ENCODE peak calls at places on chromosomes 5 and 9, in six cellular contexts. R is GM06990, P is cardiac muscle cell, B is stomach, G is tibial artery, X is psoas muscle. H is an unnamed sample. For H3K27me3, the result is how much of the 10 kb centered on the place peaks cover.

GRCh38 chr9:126989847-126990821 is 75.6 kb downstream of the RALGPS1 start:
- DNase-seq in R (no peak), P (peak), B (no peak), G (peak), X (peak), H (no peak)

GRCh38 chr9:128636024-128636390 is 20.6 kb downstream of the DYNC2I2 start:
- DNase-seq in R (no peak), P (peak), B (peak), G (peak), X (peak), H (no peak)

GRCh38 chr5:141889282-141889871 is 11.2 kb upstream of the PCDH1 start:
- DNase-seq in R (no peak), P (peak), B (no peak), G (no peak), X (no peak), H (no peak)

GRCh38 chr9:16811987-16812685 is 58.3 kb downstream of the BNC2 start:
- DNase-seq in R (no peak), P (no peak), B (no peak), G (no peak), X (no peak), H (no peak)

GRCh38 chr5:54792611-54793404 is 192.6 kb downstream of the ESM1 start:
- DNase-seq in R (no peak), P (peak), B (peak), G (no peak), X (no peak), H (peak)

GRCh38 chr5:132859889-132860437 is 6.3 kb downstream of the GDF9 start:
- DNase-seq in R (no peak), P (no peak), B (no peak), G (no peak), X (no peak), H (peak)

GRCh38 chr5:135303582-135304173 is 95.4 kb downstream of the MACROH2A1 start:
- DNase-seq in R (no peak), P (no peak), B (no peak), G (no peak), X (no peak), H (no peak)

GRCh38 chr5:73417307-73418035 is 31.1 kb downstream of the FOXD1 start:
- DNase-seq in R (no peak), P (no peak), B (no peak), G (no peak), X (peak), H (no peak)

GRCh38 chr5:102453716-102454115 is 45.1 kb downstream of the SLCO6A1 start:
- DNase-seq in R (no peak), P (peak), B (no peak), G (no peak), X (no peak), H (no peak)

GRCh38 chr5:178058321-178059012 is 54.9 kb upstream of the N4BP3 start:
- DNase-seq in R (no peak), P (no peak), B (no peak), G (no peak), X (peak), H (no peak)

GRCh38 chr9:83327323-83327722 is 210.9 kb downstream of the FRMD3 start:
- DNase-seq in R (no peak), P (peak), B (no peak), G (no peak), X (no peak), H (no peak)

GRCh38 chr5:103035701-103036100 is 84.2 kb downstream of the GIN1 start:
- DNase-seq in R (no peak), P (no peak), B (no peak), G (no peak), X (no peak), H (no peak)

GRCh38 chr5:6556089-6556801 is 76.6 kb downstream of the NSUN2 start:
- DNase-seq in R (no peak), P (no peak), B (no peak), G (no peak), X (no peak), H (no peak)

GRCh38 chr5:89303033-89303480 is 420.1 kb upstream of the MEF2C start:
- DNase-seq in R (peak), P (no peak), B (no peak), G (no peak), X (no peak), H (no peak)

GRCh38 chr9:86821011-86821845 is 126.1 kb downstream of the GAS1 start:
- DNase-seq in R (no peak), P (no peak), B (no peak), G (no peak), X (no peak), H (peak)

GRCh38 chr5:138179277-138179857 is 455 bp downstream of the KIF20A start:
- DNase-seq in R (peak), P (no peak), B (no peak), G (no peak), X (no peak), H (peak)

GRCh38 chr9:126515001-126515872 is 98.5 kb upstream of the LMX1B start:
- DNase-seq in R (no peak), P (no peak), B (no peak), G (peak), X (no peak), H (no peak)

GRCh38 chr5:79703381-79703645 is 13.7 kb downstream of the CMYA5 start:
- DNase-seq in R (no peak), P (no peak), B (no peak), G (no peak), X (no peak), H (no peak)

GRCh38 chr9:22307013-22307711 is 139.5 kb upstream of the DMRTA1 start:
- DNase-seq in R (no peak), P (peak), B (peak), G (no peak), X (no peak), H (peak)

GRCh38 chr5:43038523-43038989 is 1.6 kb downstream of the ANXA2R start:
- DNase-seq in R (peak), P (no peak), B (no peak), G (no peak), X (no peak), H (no peak)

GRCh38 chr5:52727568-52727967 is 60.1 kb upstream of the ITGA1 start:
- DNase-seq in R (no peak), P (peak), B (peak), G (no peak), X (peak), H (peak)

GRCh38 chr5:154713615-154714125 is 41.5 kb upstream of the LARP1 start:
- DNase-seq in R (no peak), P (no peak), B (no peak), G (no peak), X (no peak), H (no peak)

GRCh38 chr5:132418876-132419275 is 49.4 kb downstream of the SLC22A5 start:
- DNase-seq in R (no peak), P (no peak), B (no peak), G (no peak), X (no peak), H (peak)

DNA sequence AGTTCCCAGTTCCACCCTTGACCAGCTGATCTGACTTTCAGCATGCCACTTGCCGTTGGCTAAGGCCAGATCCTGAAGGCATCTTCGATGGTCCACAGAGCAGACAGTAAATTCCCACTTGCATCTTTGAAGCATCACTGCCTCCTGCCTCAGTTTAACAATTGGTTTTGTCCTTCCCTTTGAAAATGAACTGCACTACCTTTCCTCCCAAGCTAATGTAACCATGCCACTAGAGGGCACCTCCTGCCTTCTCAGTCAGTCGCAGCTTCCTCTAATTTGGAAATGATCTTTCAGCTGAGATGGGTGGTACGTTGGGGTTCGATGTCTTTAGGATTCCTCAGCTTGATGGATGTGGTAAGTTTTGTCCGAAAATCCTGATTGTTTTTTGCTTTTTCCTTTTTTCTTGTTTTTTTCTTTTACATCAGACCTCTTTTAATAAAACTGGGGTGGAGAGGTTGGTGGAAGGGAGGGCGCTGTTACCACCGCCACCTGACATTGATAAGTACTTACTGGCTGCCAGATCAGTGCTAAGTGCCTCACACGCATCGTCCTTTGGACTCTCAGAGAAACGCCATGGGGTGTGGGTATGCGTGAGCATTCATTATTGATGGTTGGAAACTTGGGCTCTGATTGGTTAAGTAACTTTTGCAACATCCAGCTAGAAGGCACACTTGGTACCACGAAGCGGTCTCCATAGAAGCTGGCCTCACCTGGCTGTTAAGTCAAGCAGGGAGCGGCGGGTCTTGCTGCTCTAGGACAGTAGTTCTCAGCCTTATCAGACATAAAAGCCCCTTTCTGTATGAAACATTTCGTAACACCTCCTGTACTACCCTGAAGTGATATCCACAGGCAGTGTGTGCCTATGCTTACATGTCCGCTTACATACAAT is 16.9 kb downstream of the PTTG1 start:
- DNase-seq in R (no peak), P (peak), B (peak), G (no peak), X (no peak), H (peak)
- H3K27me3 ChIP-seq in R (under half), P (under half), B (under half), G (under half), X (under half), H (under half)

GRCh38 chr5:38462972-38463633 is 93.3 kb downstream of the LIFR start:
- DNase-seq in R (no peak), P (no peak), B (no peak), G (no peak), X (no peak), H (peak)
- H3K4me3 ChIP-seq in R (no peak), P (no peak), B (no peak), G (no peak), X (no peak), H (no peak)

GRCh38 chr5:172541119-172541763 is 86.9 kb upstream of the SH3PXD2B start:
- DNase-seq in R (no peak), P (no peak), B (no peak), G (peak), X (no peak), H (no peak)

GRCh38 chr5:172543484-172544298 is 89.4 kb upstream of the SH3PXD2B start:
- DNase-seq in R (no peak), P (no peak), B (no peak), G (peak), X (no peak), H (no peak)

GRCh38 chr5:172544371-172545120 is 90.2 kb upstream of the SH3PXD2B start:
- DNase-seq in R (no peak), P (no peak), B (no peak), G (peak), X (no peak), H (no peak)

GRCh38 chr5:172541764-172542120 is 87.4 kb upstream of the SH3PXD2B start:
- DNase-seq in R (no peak), P (no peak), B (no peak), G (peak), X (no peak), H (no peak)

DNA sequence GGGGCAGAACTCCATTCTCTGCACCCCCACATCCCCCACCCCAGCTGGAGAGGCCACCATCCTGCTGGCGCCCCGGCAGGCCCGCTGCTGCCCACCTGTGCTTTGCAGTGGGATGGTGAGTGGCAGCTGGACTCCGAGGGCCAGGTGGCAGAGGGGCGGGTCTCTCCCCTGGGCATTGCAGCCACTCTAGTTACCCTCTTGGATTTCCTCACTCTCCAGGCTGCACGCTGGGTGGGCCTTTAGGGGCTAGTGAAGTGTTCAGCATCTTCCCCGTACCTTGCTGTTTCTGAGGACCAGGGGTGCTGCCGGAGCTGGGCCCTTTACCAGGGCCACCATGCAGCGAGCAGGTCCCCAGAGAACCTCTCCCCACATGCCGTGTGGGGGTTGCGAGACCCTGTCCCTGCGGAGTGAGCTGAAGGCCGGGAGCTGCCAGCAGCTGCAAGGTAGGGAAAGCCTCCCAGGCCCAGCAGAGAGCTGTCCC is 88.4 kb upstream of the SH3PXD2B start:
- DNase-seq in R (no peak), P (no peak), B (peak), G (peak), X (no peak), H (no peak)
- H3K27me3 ChIP-seq in R (under half), P (under half), B (under half), G (under half), X (under half), H (under half)

DNA sequence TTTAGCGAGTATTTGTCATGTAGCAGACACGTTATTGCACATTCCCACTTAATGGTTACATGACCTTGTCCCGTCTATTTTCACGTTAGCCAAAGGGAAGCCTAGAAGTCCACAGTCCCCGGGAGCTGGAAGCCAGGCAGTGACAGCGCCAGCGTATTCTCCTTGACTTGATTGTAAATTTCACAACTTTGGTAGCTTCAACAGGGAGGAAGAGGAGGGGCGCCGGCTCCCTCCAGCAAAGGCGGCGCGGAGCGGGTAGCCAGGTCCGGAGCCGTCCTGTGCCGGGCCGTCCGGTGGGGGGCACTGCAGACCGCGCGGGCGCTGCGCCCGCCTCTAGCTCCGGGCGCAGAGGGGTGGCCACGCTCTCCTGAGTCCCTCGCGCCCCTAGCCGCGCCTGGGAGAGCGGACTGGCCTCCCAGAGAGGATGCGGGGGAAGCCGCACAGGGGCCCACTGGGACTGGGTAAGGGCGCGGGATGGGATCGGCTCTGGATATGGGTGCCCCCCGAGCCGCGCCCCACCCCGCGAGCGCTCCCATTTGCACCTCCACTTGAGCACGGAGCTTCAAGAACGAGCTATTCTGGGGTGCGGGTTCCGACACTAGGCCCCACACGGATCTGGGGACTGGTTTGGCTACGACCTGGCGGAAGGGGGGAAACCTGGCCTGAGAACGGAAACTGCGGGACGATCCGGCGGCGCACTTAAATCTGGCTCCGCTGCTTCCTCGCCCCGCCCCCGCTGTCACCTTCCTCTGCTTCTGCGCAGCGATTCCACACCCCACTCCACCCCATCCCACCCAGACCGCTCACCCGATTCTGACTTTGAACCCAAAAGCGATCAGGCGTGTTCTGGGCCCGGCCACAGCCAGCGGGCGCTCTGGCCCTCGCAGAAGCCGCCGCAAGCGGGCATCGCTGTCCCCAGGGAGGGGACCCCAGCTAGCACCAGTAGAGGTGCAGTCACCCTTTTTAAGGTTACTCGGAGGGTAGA is 23.8 kb downstream of the KLF4 start:
- DNase-seq in R (peak), P (peak), B (peak), G (peak), X (peak), H (no peak)
- H3K4me3 ChIP-seq in R (peak), P (peak), B (peak), G (peak), X (peak), H (peak)

GRCh38 chr5:180607861-180608571 is 16.7 kb upstream of the SCGB3A1 start:
- DNase-seq in R (no peak), P (no peak), B (no peak), G (no peak), X (peak), H (no peak)
- H3K27me3 ChIP-seq in R (under half), P (under half), B (under half), G (under half), X (under half), H (under half)

DNA sequence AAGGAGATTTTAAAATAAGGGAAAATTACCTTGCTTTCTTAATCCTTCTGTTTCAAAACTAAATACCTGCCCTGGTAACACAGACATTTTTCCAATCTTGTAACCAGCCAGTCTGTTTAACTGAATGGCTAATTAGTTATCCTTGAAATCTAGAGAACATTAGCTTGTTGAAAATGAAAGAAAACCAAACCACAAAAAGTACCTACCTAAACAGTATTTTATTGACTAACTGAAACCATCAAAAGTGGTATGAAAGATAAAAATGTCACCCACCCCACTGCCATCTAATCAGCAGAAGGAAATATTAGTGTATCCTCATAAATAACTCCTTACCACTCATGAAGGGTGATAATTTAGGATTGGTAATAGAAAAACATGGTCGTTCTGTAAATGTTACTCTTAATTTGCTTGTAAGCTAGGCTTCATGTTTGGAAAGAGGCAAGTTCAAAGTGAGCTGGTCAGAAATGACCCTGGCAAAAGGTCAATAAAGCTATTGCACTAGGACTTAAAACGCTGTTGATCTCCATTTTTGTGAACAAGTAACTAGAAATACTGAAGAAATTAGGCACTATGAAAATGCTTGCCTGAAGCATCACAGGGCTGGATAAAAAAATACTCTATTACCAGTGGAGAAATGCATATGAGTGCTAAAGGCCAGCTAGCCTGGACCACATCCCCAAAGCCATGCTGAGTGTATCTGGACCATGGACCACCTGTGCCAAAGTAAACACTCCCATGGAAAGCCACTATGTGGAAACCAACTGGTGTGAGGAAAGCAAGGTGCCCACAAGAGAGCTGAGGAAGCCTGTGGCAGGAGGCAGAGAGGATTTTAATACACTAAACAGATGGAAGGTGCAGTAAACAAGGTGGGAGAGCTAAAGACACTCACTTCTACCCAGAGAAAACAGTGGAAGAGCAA is 8.4 kb downstream of the SEMA5A start:
- DNase-seq in R (no peak), P (no peak), B (no peak), G (no peak), X (no peak), H (no peak)
- H3K4me3 ChIP-seq in R (no peak), P (no peak), B (no peak), G (no peak), X (no peak), H (no peak)

H was measured in bronchial epithelial cell.